ENCODE peak calls at places on chromosomes 12 and 14, in eight cellular contexts. N is OCI-LY7, T is astrocyte, Q is IMR-90, H is HCT116, W is fibroblast of lung, P is GM23338, R is MM.1S. Y is an unnamed sample. For H3K36me3 and H4K20me1, the result is how much of the 10 kb centered on the place peaks cover.

GRCh38 chr12:122423258-122424165 is 1.0 kb upstream of the CLIP1 start:
- DNase-seq in P (peak), Q (peak), W (peak), N (peak), H (peak), R (no peak), T (peak), Y (peak)

GRCh38 chr14:94517248-94517640 is 8.0 kb upstream of the SERPINA12 start:
- DNase-seq in T (no peak), N (no peak), W (no peak), H (no peak), R (no peak), P (no peak), Q (no peak), Y (no peak)

GRCh38 chr14:65864993-65865392 is 452.5 kb downstream of the FUT8 start:
- DNase-seq in Q (no peak), R (no peak), P (no peak), T (no peak), W (no peak), H (no peak), N (no peak), Y (no peak)

GRCh38 chr12:63021126-63021525 is 86.2 kb upstream of the PPM1H start:
- DNase-seq in R (no peak), Q (no peak), N (no peak), W (no peak), T (no peak), P (peak), H (no peak), Y (no peak)

GRCh38 chr12:97801471-97802045 is 339.0 kb downstream of the RMST start:
- DNase-seq in T (no peak), W (no peak), Q (no peak), R (no peak), P (no peak), H (no peak), N (no peak), Y (no peak)

GRCh38 chr12:125871811-125872594 is 806.8 kb downstream of the AACS start:
- DNase-seq in Q (no peak), T (no peak), P (no peak), R (no peak), W (no peak), H (no peak), N (no peak), Y (no peak)

GRCh38 chr14:87996276-87996592 is 3.3 kb upstream of the GALC start:
- DNase-seq in T (peak), N (no peak), R (no peak), P (no peak), H (no peak), W (no peak), Q (peak), Y (no peak)

GRCh38 chr14:84029246-84029645 is 1500.7 kb upstream of the FLRT2 start:
- DNase-seq in H (no peak), N (no peak), Q (no peak), P (no peak), T (no peak), R (no peak), W (no peak), Y (no peak)

GRCh38 chr14:30214014-30214413 is 286.4 kb upstream of the PRKD1 start:
- DNase-seq in T (peak), P (no peak), Q (peak), R (no peak), H (no peak), W (no peak), N (no peak), Y (no peak)

GRCh38 chr14:39843881-39844280 is 411.6 kb upstream of the FBXO33 start:
- DNase-seq in N (no peak), R (no peak), T (no peak), W (no peak), Q (no peak), H (no peak), P (no peak), Y (no peak)

GRCh38 chr14:104675447-104675846 is 14.0 kb upstream of the INF2 start:
- DNase-seq in Q (no peak), P (no peak), T (no peak), H (no peak), W (no peak), R (no peak), N (no peak), Y (no peak)

GRCh38 chr14:68730811-68731425 is 61.9 kb downstream of the ZFP36L1 start:
- DNase-seq in T (no peak), W (no peak), H (no peak), Q (no peak), N (no peak), R (no peak), P (peak), Y (no peak)

GRCh38 chr12:130460611-130461478 is 123.2 kb downstream of the PIWIL1 start:
- DNase-seq in Q (no peak), H (no peak), P (no peak), N (no peak), R (no peak), W (no peak), T (no peak), Y (no peak)

GRCh38 chr12:44889162-44889561 is 13.0 kb upstream of the NELL2 start:
- DNase-seq in T (no peak), N (no peak), H (no peak), R (no peak), W (no peak), Q (no peak), P (no peak), Y (no peak)

GRCh38 chr12:65164774-65165173 is 4.6 kb upstream of the LEMD3 start:
- DNase-seq in W (no peak), H (no peak), R (peak), P (no peak), Q (no peak), N (no peak), T (no peak), Y (no peak)

GRCh38 chr12:65168606-65169310 is 625 bp upstream of the LEMD3 start:
- DNase-seq in W (no peak), T (no peak), P (no peak), N (no peak), Q (no peak), H (no peak), R (peak), Y (peak)

GRCh38 chr12:65162609-65163008 is 6.8 kb upstream of the LEMD3 start:
- DNase-seq in P (no peak), Q (no peak), N (no peak), W (no peak), T (no peak), R (no peak), H (no peak), Y (no peak)

GRCh38 chr12:65164244-65164643 is 5.1 kb upstream of the LEMD3 start:
- DNase-seq in W (no peak), H (no peak), R (no peak), Q (no peak), T (no peak), N (no peak), P (no peak), Y (no peak)

DNA sequence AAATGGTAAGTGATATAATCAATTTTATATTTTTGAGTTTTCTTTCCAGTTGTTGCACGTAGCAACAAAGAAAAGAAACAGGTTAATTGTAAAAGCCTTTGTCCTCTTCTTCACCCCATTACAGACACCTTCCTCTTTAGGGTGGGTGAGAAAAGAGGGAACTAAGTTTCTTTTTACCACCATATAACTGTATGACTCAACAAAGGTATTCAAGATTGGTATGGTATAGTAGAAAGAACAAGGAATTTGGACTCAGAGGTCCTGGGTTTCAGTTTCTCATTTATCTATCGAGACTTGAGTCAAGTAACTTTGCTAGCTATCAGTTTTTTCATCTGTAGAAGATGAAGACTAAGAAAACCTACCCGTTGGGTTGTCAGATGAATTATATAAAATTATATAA is 5.6 kb upstream of the LEMD3 start:
- DNase-seq in T (no peak), W (no peak), H (no peak), Q (no peak), R (peak), N (no peak), P (no peak), Y (no peak)
- H2AFZ ChIP-seq in T (no peak), W (no peak), H (no peak), Q (no peak), R (no peak), N (no peak), P (no peak), Y (no peak)

GRCh38 chr12:5036031-5036430 is 7.6 kb upstream of the KCNA5 start:
- DNase-seq in T (no peak), P (no peak), H (no peak), N (no peak), R (no peak), W (no peak), Q (no peak), Y (no peak)

GRCh38 chr12:5032821-5033220 is 10.9 kb upstream of the KCNA5 start:
- DNase-seq in R (no peak), H (no peak), W (no peak), P (no peak), Q (no peak), T (no peak), N (no peak), Y (no peak)

GRCh38 chr12:5033883-5034282 is 9.8 kb upstream of the KCNA5 start:
- DNase-seq in H (no peak), W (no peak), T (no peak), P (no peak), Q (no peak), R (no peak), N (no peak), Y (no peak)

GRCh38 chr12:5035618-5036017 is 8.1 kb upstream of the KCNA5 start:
- DNase-seq in R (no peak), H (no peak), Q (no peak), T (no peak), N (no peak), P (no peak), W (no peak), Y (no peak)

DNA sequence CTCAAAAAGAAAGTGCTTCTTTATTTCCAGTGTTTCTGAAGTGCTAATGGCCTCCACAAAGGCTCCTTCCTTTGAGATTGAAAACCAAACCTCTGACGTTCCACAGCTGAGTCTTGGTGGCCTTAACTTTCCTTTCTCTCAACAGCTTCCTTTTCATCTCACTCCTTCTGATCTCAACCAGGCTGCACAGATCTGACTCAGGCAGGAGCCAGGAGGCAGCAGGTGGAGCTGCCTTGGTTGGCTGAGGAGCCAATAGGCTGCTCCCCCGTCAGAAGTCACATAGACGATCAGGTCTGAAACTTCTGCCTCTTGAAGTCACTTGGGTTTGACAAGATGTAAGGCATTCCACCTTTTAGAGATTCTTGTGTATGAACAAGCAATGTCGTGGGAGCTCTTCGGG is 9.1 kb upstream of the KCNA5 start:
- DNase-seq in Q (no peak), N (no peak), P (no peak), W (no peak), R (no peak), T (no peak), H (no peak), Y (no peak)
- H3K36me3 ChIP-seq in Q (under half), N (under half), P (under half), W (under half), R (under half), T (under half), H (under half), Y (under half)

GRCh38 chr12:57107456-57107855 is 3.7 kb downstream of the STAT6 start:
- DNase-seq in N (no peak), T (no peak), H (no peak), W (no peak), R (no peak), Q (no peak), P (no peak), Y (no peak)
- H4K20me1 ChIP-seq in N (under half), T (under half), H (under half), W (under half), R (under half), Q (under half), P (under half), Y (under half)

GRCh38 chr12:10663869-10664268 is 10.0 kb downstream of the STYK1 start:
- DNase-seq in T (no peak), H (no peak), N (no peak), W (no peak), Q (no peak), R (no peak), P (no peak), Y (no peak)
- H2AFZ ChIP-seq in T (no peak), H (no peak), N (no peak), W (no peak), Q (no peak), R (no peak), P (no peak), Y (no peak)

GRCh38 chr12:3087758-3088157 is 10.6 kb downstream of the TSPAN9 start:
- DNase-seq in R (no peak), H (no peak), N (no peak), P (no peak), W (no peak), T (no peak), Q (no peak), Y (no peak)

GRCh38 chr12:3090238-3091029 is 13.3 kb downstream of the TSPAN9 start:
- DNase-seq in R (no peak), N (no peak), Q (no peak), T (no peak), H (no peak), W (no peak), P (no peak), Y (peak)

GRCh38 chr12:3086729-3087323 is 9.6 kb downstream of the TSPAN9 start:
- DNase-seq in N (no peak), P (no peak), T (no peak), H (no peak), W (no peak), Q (no peak), R (no peak), Y (no peak)

GRCh38 chr12:3089588-3089987 is 12.4 kb downstream of the TSPAN9 start:
- DNase-seq in P (no peak), T (no peak), H (no peak), W (no peak), R (no peak), N (no peak), Q (no peak), Y (no peak)

GRCh38 chr12:3088251-3088650 is 11.1 kb downstream of the TSPAN9 start:
- DNase-seq in T (no peak), R (no peak), Q (no peak), W (no peak), P (no peak), N (no peak), H (no peak), Y (peak)
- H3K36me3 ChIP-seq in T (under half), R (under half), Q (under half), W (under half), P (under half), N (under half), H (under half), Y (under half)

GRCh38 chr14:60272177-60272576 is 23.2 kb downstream of the PPM1A start:
- DNase-seq in W (no peak), Q (no peak), R (no peak), H (no peak), N (no peak), T (no peak), P (no peak), Y (no peak)
- H4K20me1 ChIP-seq in W (under half), Q (under half), R (under half), H (under half), N (under half), T (half or more), P (under half), Y (half or more)

GRCh38 chr14:103116645-103117044 is 6.6 kb upstream of the TNFAIP2 start:
- DNase-seq in R (no peak), T (no peak), P (no peak), Q (no peak), W (no peak), H (no peak), N (no peak), Y (no peak)
- H2AFZ ChIP-seq in R (no peak), T (no peak), P (no peak), Q (peak), W (no peak), H (no peak), N (no peak), Y (no peak)

GRCh38 chr12:51941011-51941561 is 10.4 kb upstream of the ACVR1B start:
- DNase-seq in W (peak), R (no peak), Q (peak), T (no peak), N (no peak), P (peak), H (no peak), Y (no peak)

GRCh38 chr12:51942501-51943000 is 8.9 kb upstream of the ACVR1B start:
- DNase-seq in Q (no peak), H (no peak), N (no peak), W (no peak), P (no peak), T (no peak), R (no peak), Y (no peak)

GRCh38 chr12:51941669-51942455 is 9.6 kb upstream of the ACVR1B start:
- DNase-seq in T (no peak), W (no peak), Q (no peak), H (no peak), N (no peak), P (no peak), R (no peak), Y (no peak)

GRCh38 chr12:51944608-51945233 is 6.8 kb upstream of the ACVR1B start:
- DNase-seq in H (no peak), W (no peak), R (no peak), P (no peak), T (no peak), N (no peak), Q (no peak), Y (no peak)

DNA sequence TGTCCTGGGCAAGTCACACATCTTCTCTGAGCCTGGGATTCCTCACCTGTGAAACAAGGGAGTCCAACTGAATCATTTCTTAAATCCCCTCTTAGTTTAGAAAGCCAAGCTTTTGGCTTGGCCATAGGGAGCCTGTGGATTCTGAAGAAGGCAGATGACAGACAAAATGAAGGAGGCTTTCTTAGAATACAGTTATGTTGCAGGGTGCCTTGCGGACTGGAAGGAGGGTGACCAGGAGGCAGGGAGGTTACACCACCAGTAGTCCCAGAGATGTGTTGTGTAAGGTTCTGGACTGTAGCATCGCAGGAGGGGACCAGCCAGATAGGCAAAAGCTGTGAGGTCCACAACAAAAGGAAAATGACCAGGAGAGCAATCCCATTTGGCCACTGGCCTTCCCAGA is 8.2 kb upstream of the ACVR1B start:
- DNase-seq in P (no peak), R (no peak), W (no peak), N (no peak), T (no peak), H (no peak), Q (no peak), Y (no peak)
- H3K36me3 ChIP-seq in P (under half), R (under half), W (under half), N (under half), T (under half), H (under half), Q (under half), Y (under half)

DNA sequence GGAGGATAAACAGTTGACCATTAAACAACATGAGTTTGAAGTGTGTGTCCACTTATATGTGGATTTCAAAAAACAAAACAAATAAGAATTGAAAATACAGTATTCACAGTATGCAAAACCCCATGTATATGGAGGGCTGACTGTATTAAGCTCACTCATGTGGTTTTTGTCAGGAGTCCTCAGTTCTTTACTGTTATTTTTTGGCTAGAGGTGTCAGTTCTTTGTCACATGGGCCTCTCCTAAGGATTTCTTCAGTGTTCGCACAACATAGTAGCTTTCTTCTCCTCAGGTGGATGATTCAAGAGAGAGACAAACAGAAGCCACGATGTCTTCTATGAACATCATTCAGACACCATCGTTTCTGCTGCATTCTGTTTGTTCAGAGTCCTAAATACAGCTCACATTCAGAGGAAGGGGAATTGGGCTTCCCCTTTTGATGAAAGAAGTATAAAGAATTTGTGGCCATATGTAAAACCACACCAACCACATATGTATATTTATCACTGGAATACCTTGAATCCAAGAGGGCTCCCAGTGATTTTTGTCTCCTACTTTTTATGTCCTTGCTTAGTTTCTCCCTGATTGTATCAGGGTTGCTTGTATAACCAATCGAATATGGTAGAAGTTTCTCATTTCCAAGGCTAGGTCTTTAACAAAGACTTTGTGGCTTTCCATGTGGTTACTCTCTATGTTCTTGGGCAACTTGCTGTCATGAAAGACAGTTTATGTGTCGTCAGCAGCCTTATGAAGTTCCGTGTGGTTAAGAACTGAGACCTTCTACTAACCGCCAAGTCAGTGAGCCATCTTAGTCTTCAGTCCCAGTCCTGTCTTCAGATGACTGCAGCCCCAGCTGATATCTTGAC is 18.9 kb downstream of the MNAT1 start:
- DNase-seq in T (peak), H (no peak), W (peak), Q (peak), N (no peak), R (peak), P (no peak), Y (no peak)
- H4K20me1 ChIP-seq in T (under half), H (under half), W (under half), Q (under half), N (under half), R (under half), P (under half), Y (under half)

GRCh38 chr12:668092-668481 is 4.8 kb upstream of the NINJ2 start:
- DNase-seq in H (no peak), W (no peak), T (no peak), N (no peak), R (no peak), Q (no peak), P (peak), Y (no peak)
- H2AFZ ChIP-seq in H (no peak), W (no peak), T (no peak), N (peak), R (no peak), Q (no peak), P (no peak), Y (no peak)